ENCODE peak calls at places on chromosomes 13 and 19, in four cellular contexts. W is OCI-LY7; E is keratinocyte; H is CD8-positive, alpha-beta memory T cell. Y is an unnamed sample.

GRCh38 chr13:109274188-109274821 is 512.1 kb downstream of the IRS2 start:
- DNase-seq in W (no peak), E (no peak), H (no peak), Y (no peak)

GRCh38 chr13:42393573-42394360 is 121.8 kb downstream of the AKAP11 start:
- DNase-seq in W (no peak), E (no peak), H (no peak), Y (no peak)

GRCh38 chr13:43908156-43909126 is 28.7 kb downstream of the LACC1 start:
- DNase-seq in W (peak; percentile 36), E (no peak), H (no peak), Y (peak; percentile 35)

GRCh38 chr19:18167975-18168645 is 5.5 kb upstream of the IFI30 start:
- DNase-seq in W (peak; percentile 78), E (no peak), H (peak; percentile 68), Y (no peak)

GRCh38 chr13:95710313-95710712 is 33.4 kb downstream of the DNAJC3 start:
- DNase-seq in W (no peak), E (peak; percentile 11), H (no peak), Y (no peak)

GRCh38 chr19:1952635-1953034 is 11.7 kb downstream of the CSNK1G2 start:
- DNase-seq in W (no peak), E (no peak), H (no peak), Y (no peak)

GRCh38 chr19:35545855-35546381 is 492 bp downstream of the TMEM147 start:
- DNase-seq in W (peak; percentile 42), E (no peak), H (peak; percentile 64), Y (no peak)

GRCh38 chr19:45443462-45444317 is 20.0 kb upstream of the ERCC1 start:
- DNase-seq in W (peak; percentile 43), E (no peak), H (peak; percentile 73), Y (no peak)

GRCh38 chr19:32691291-32691951 is at the start of gene NUDT19:
- DNase-seq in W (peak; percentile 83), E (no peak), H (peak; percentile 85), Y (no peak)

GRCh38 chr13:34762312-34762711 is 179.8 kb upstream of the NBEA start:
- DNase-seq in W (no peak), E (no peak), H (no peak), Y (no peak)

GRCh38 chr13:76937416-76937815 is 10.9 kb upstream of the ACOD1 start:
- DNase-seq in W (no peak), E (peak; percentile 26), H (no peak), Y (peak; percentile 56)

GRCh38 chr19:33246729-33247440 is 21.2 kb upstream of the SLC7A10 start:
- DNase-seq in W (no peak), E (no peak), H (no peak), Y (no peak)

GRCh38 chr13:20608438-20609020 is 41.6 kb downstream of the IFT88 start:
- DNase-seq in W (no peak), E (no peak), H (no peak), Y (no peak)

GRCh38 chr13:112222971-112223370 is 153.2 kb upstream of the SPACA7 start:
- DNase-seq in W (no peak), E (no peak), H (no peak), Y (no peak)

GRCh38 chr19:17103177-17103576 is 27.6 kb downstream of the MYO9B start:
- DNase-seq in W (no peak), E (no peak), H (no peak), Y (no peak)

GRCh38 chr19:40523322-40524047 is 53.2 kb upstream of the SHKBP1 start:
- DNase-seq in W (peak; percentile 84), E (no peak), H (peak; percentile 52), Y (peak; percentile 14)

GRCh38 chr13:98500963-98501421 is 75.9 kb downstream of the STK24 start:
- DNase-seq in W (no peak), E (no peak), H (no peak), Y (no peak)

GRCh38 chr13:41565221-41565620 is 107.9 kb downstream of the RGCC start:
- DNase-seq in W (no peak), E (no peak), H (no peak), Y (peak; percentile 90)

GRCh38 chr13:26695360-26695705 is 65.3 kb downstream of the GPR12 start:
- DNase-seq in W (no peak), E (no peak), H (no peak), Y (no peak)

GRCh38 chr13:77171451-77171850 is 144.5 kb upstream of the FBXL3 start:
- DNase-seq in W (no peak), E (no peak), H (no peak), Y (no peak)

GRCh38 chr13:94057618-94058017 is 421.9 kb downstream of the DCT start:
- DNase-seq in W (no peak), E (no peak), H (no peak), Y (no peak)

GRCh38 chr13:32136061-32136460 is 104.5 kb downstream of the FRY start:
- DNase-seq in W (no peak), E (no peak), H (no peak), Y (no peak)

GRCh38 chr13:59970847-59971246 is 192.9 kb downstream of the DIAPH3 start:
- DNase-seq in W (no peak), E (no peak), H (no peak), Y (no peak)

GRCh38 chr19:30340724-30341595 is 31.2 kb upstream of the ZNF536 start:
- DNase-seq in W (no peak), E (no peak), H (no peak), Y (no peak)

GRCh38 chr13:80840313-80840976 is 499.5 kb upstream of the SPRY2 start:
- DNase-seq in W (no peak), E (no peak), H (no peak), Y (no peak)

GRCh38 chr19:45471866-45472556 is 4.2 kb downstream of the FOSB start:
- DNase-seq in W (no peak), E (no peak), H (peak; percentile 58), Y (no peak)

GRCh38 chr19:8004001-8004400 is 1.4 kb downstream of the ELAVL1 start:
- DNase-seq in W (no peak), E (no peak), H (no peak), Y (no peak)
- H3K4me3 ChIP-seq in W (peak overlapping the region; percentile 100), E (peak overlapping the region; percentile 80), H (peak overlapping the region; percentile 64), Y (peak overlapping the region; percentile 59)

GRCh38 chr19:14704450-14704849 is 14.6 kb downstream of the ZNF333 start:
- DNase-seq in W (no peak), E (no peak), H (no peak), Y (no peak)
- H3K36me3 ChIP-seq in W (peaks cover 86% of the 10 kb centered on the region), E (peaks cover 14% of the 10 kb centered on the region), H (peaks cover 47% of the 10 kb centered on the region), Y (no peaks in the 10 kb centered on the region)

GRCh38 chr13:33676700-33677048 is 141.3 kb upstream of the RFC3 start:
- DNase-seq in W (peak; percentile 37), E (no peak), H (no peak), Y (no peak)
- H3K4me3 ChIP-seq in W (no peak overlapping the region), E (peak overlapping the region; percentile 63), H (no peak overlapping the region), Y (peak overlapping the region; percentile 24)

DNA sequence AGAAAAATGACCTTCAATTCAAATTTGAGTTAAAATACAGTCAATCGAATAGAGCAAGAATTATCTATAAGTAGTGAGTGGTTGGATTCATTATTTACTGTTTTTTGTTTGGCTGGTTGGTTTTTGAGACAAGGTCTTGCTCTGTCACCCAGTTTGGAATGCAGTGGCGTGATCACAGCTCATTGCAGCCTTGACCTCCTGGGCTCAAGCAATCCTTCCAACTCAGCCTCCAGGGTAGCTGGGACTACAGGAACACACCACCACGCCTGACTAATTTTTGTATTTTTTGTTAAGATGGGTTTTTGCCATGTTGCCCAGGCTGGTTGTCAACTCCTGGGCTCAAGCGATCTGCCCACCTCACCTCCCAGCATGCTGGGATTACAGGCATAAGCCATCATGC is 25.0 kb downstream of the MTMR6 start:
- DNase-seq in W (no peak), E (no peak), H (no peak), Y (no peak)
- H3K36me3 ChIP-seq in W (peaks cover 86% of the 10 kb centered on the region), E (peaks cover 5% of the 10 kb centered on the region), H (peaks cover 41% of the 10 kb centered on the region), Y (no peaks in the 10 kb centered on the region)

GRCh38 chr19:41577833-41578232 is 1.9 kb downstream of the CEACAM21 start:
- DNase-seq in W (no peak), E (no peak), H (no peak), Y (no peak)
- H3K4me3 ChIP-seq in W (no peak overlapping the region), E (no peak overlapping the region), H (no peak overlapping the region), Y (no peak overlapping the region)

GRCh38 chr13:53018690-53019647 is 9.6 kb upstream of the OLFM4 start:
- DNase-seq in W (no peak), E (no peak), H (no peak), Y (no peak)
- H3K36me3 ChIP-seq in W (no peaks in the 10 kb centered on the region), E (no peaks in the 10 kb centered on the region), H (no peaks in the 10 kb centered on the region), Y (no peaks in the 10 kb centered on the region)

GRCh38 chr13:110503979-110504499 is 57.5 kb downstream of the RAB20 start:
- DNase-seq in W (no peak), E (no peak), H (no peak), Y (no peak)
- H3K4me3 ChIP-seq in W (no peak overlapping the region), E (no peak overlapping the region), H (no peak overlapping the region), Y (no peak overlapping the region)

GRCh38 chr19:51873097-51873496 is 14.7 kb downstream of the ZNF577 start:
- DNase-seq in W (no peak), E (no peak), H (no peak), Y (no peak)
- H3K36me3 ChIP-seq in W (peaks cover 43% of the 10 kb centered on the region), E (no peaks in the 10 kb centered on the region), H (peaks cover 48% of the 10 kb centered on the region), Y (no peaks in the 10 kb centered on the region)